ENCODE peak calls at places on chromosomes 7 and 10, in seven cellular contexts. V is BJ, T is GM06990, F is fibroblast of lung, U is cardiac muscle cell, K is lung, M is left lung. N is an unnamed sample.

GRCh38 chr10:80158598-80159127 is 26.1 kb downstream of the PLAC9 start:
- DNase-seq in M (no peak), K (peak; percentile 64), F (peak; percentile 98), U (no peak), T (no peak), V (peak; percentile 97), N (peak; percentile 98)

GRCh38 chr10:6203331-6204062 is 765 bp downstream of the PFKFB3 start:
- DNase-seq in F (peak; percentile 56), K (peak; percentile 51), T (peak; percentile 71), U (peak; percentile 82), V (no peak), M (peak; percentile 93), N (peak; percentile 67)

GRCh38 chr7:90747521-90747920 is 151.4 kb downstream of the CDK14 start:
- DNase-seq in F (no peak), K (no peak), V (no peak), U (no peak), T (no peak), M (no peak), N (no peak)

GRCh38 chr7:2872296-2872874 is 28.3 kb upstream of the GNA12 start:
- DNase-seq in F (no peak), V (no peak), T (no peak), M (peak; percentile 13), K (no peak), U (no peak), N (no peak)

GRCh38 chr10:77463499-77463898 is 174.1 kb downstream of the KCNMA1 start:
- DNase-seq in T (no peak), M (no peak), K (no peak), F (no peak), V (no peak), U (no peak), N (peak; percentile 6)

GRCh38 chr10:64637939-64638338 is 1116.7 kb downstream of the REEP3 start:
- DNase-seq in U (no peak), V (no peak), F (no peak), K (no peak), M (no peak), T (no peak), N (no peak)

GRCh38 chr10:71221586-71222202 is 9.3 kb downstream of the UNC5B start:
- DNase-seq in U (no peak), T (no peak), F (no peak), K (no peak), M (no peak), V (no peak), N (no peak)

GRCh38 chr7:418636-419280 is 100.9 kb downstream of the PDGFA start:
- DNase-seq in M (peak; percentile 54), V (no peak), T (no peak), K (no peak), F (no peak), U (no peak), N (no peak)

GRCh38 chr10:51768886-51769285 is 69.5 kb upstream of the CSTF2T start:
- DNase-seq in U (no peak), F (no peak), V (no peak), T (no peak), K (no peak), M (no peak), N (no peak)

GRCh38 chr7:16755397-16755796 is 1.8 kb downstream of the TSPAN13 start:
- DNase-seq in V (no peak), F (peak; percentile 61), U (no peak), T (no peak), K (no peak), M (no peak), N (no peak)

GRCh38 chr7:39810204-39810642 is 139.8 kb upstream of the CDK13 start:
- DNase-seq in V (no peak), M (no peak), U (no peak), T (no peak), K (no peak), F (no peak), N (no peak)
- TF ChIP-seq CTCF in V (no peak), M (no peak), U (no peak), T (no peak), K (no peak), F (no peak), N (no peak)

GRCh38 chr7:104862719-104863118 is 151.3 kb upstream of the KMT2E start:
- DNase-seq in M (no peak), K (no peak), U (peak; percentile 45), T (no peak), V (no peak), F (no peak), N (peak; percentile 38)
- TF ChIP-seq CTCF in M (no peak), K (no peak), U (peak; percentile 29), T (peak; percentile 37), V (peak; percentile 41), F (peak; percentile 28), N (peak; percentile 60)

GRCh38 chr10:95462740-95463667 is 98.2 kb downstream of the SORBS1 start:
- DNase-seq in K (no peak), M (no peak), F (no peak), U (peak; percentile 23), T (no peak), V (no peak), N (no peak)
- TF ChIP-seq CTCF in K (no peak), M (no peak), F (no peak), U (no peak), T (no peak), V (no peak), N (no peak)

DNA sequence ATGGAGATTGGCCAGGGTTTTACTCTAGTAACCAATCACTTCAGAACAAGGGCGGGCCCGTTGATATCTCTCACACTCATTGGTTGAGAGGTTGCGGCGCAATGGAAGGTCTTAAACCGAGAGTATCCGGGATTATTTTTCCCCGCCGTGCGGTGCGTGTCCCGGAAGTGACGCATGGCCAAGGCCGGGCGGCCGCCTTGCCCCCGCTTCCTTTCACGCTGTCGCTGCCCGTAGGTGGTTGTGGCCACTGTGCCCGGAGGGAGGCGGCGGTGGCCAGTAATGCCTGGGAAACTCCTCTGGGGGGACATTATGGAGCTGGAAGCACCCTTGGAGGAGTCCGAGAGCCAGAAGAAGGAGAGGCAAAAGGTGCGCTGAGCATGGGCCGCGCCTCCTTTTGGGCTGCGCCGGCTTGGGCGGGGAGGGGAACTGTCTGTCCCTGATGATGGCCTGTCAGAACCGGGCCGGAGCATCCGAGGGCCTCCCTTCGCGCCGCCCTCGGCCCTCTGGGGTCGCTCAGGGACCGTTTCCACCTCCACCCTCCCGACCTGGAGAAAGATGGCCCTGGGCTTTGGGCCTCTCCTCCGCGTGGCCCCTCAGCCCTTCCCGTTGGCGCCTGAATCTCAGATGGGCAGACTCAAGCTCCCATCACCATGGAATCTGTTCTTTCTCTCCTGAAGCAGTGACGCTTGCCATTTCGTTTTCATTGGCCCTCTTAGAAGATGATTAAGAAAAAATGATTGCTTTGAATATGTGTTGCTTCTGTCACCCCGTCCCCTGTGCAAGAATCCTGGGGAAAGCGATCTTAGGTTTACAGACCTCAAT is at the start of gene DDX50:
- DNase-seq in V (peak; percentile 98), K (peak; percentile 98), F (peak; percentile 99), T (peak; percentile 93), U (peak; percentile 100), M (peak; percentile 98), N (peak; percentile 100)
- TF ChIP-seq CTCF in V (no peak), K (no peak), F (no peak), T (no peak), U (no peak), M (no peak), N (no peak)

GRCh38 chr10:103854687-103855423 is 521 bp downstream of the SH3PXD2A start:
- DNase-seq in K (no peak), M (no peak), F (peak; percentile 41), U (peak; percentile 70), V (no peak), T (no peak), N (no peak)
- TF ChIP-seq CTCF in K (no peak), M (no peak), F (peak; percentile 26), U (peak; percentile 34), V (peak; percentile 31), T (no peak), N (peak; percentile 22)